ENCODE peak calls at places on chromosomes 5 and 9, in nine cellular contexts. E, F, X, D, B, L, H, T and Z are unnamed samples.

GRCh38 chr9:127493592-127494303 is 42.4 kb downstream of the LRSAM1 start:
- DNase-seq in F (no peak), B (no peak), T (peak; percentile 48), L (no peak), H (no peak), D (no peak), E (no peak), X (no peak), Z (no peak)

GRCh38 chr5:152622628-152623027 is 217.5 kb upstream of the NMUR2 start:
- DNase-seq in T (no peak), B (no peak), D (no peak), H (no peak), E (no peak), F (no peak), L (no peak), X (no peak), Z (peak; percentile 22)

GRCh38 chr9:114953016-114953415 is 22.6 kb upstream of the TNFSF8 start:
- DNase-seq in X (no peak), F (no peak), E (no peak), D (no peak), H (no peak), T (no peak), B (no peak), L (no peak), Z (no peak)

GRCh38 chr5:100828071-100828689 is 74.9 kb downstream of the ST8SIA4 start:
- DNase-seq in B (no peak), H (no peak), D (no peak), E (peak; percentile 18), X (no peak), F (no peak), L (no peak), T (no peak), Z (no peak)

GRCh38 chr9:76521906-76522305 is 62.9 kb downstream of the GCNT1 start:
- DNase-seq in F (no peak), H (no peak), X (no peak), D (no peak), T (no peak), B (no peak), E (no peak), L (no peak), Z (no peak)

GRCh38 chr5:142072488-142072887 is 36.1 kb upstream of the NDFIP1 start:
- DNase-seq in F (no peak), L (no peak), B (no peak), H (no peak), X (no peak), E (no peak), D (no peak), T (no peak), Z (no peak)

GRCh38 chr9:130522233-130522808 is 57.1 kb upstream of the FUBP3 start:
- DNase-seq in B (no peak), D (no peak), T (no peak), H (no peak), X (no peak), F (peak; percentile 25), E (no peak), L (no peak), Z (no peak)

GRCh38 chr5:80990527-80990926 is 30.4 kb downstream of the RASGRF2 start:
- DNase-seq in E (no peak), X (no peak), F (no peak), D (peak; percentile 54), L (no peak), T (no peak), B (no peak), H (no peak), Z (no peak)

GRCh38 chr9:4501147-4501507 is 10.9 kb downstream of the SLC1A1 start:
- DNase-seq in B (no peak), X (no peak), E (no peak), H (no peak), T (no peak), L (no peak), D (no peak), F (no peak), Z (no peak)
- TF ChIP-seq CTCF in B (no peak), X (no peak), E (no peak), H (no peak), T (no peak), L (no peak), D (no peak), F (no peak), Z (no peak)

GRCh38 chr5:107543868-107544267 is 126.9 kb downstream of the EFNA5 start:
- DNase-seq in D (no peak), X (no peak), E (no peak), H (no peak), L (no peak), F (no peak), B (no peak), T (no peak), Z (no peak)

GRCh38 chr5:107542428-107542827 is 128.3 kb downstream of the EFNA5 start:
- DNase-seq in X (peak; percentile 69), E (peak; percentile 92), F (peak; percentile 97), L (peak; percentile 41), D (peak; percentile 96), T (peak; percentile 92), B (no peak), H (peak; percentile 98), Z (peak; percentile 96)

GRCh38 chr5:107541400-107541799 is 129.3 kb downstream of the EFNA5 start:
- DNase-seq in D (no peak), B (peak; percentile 48), L (no peak), E (no peak), H (no peak), X (no peak), F (no peak), T (no peak), Z (no peak)

GRCh38 chr5:107544476-107544875 is 126.3 kb downstream of the EFNA5 start:
- DNase-seq in T (no peak), L (no peak), X (no peak), D (no peak), E (no peak), F (no peak), H (no peak), B (no peak), Z (no peak)

GRCh38 chr5:107542831-107543231 is 127.9 kb downstream of the EFNA5 start:
- DNase-seq in E (peak; percentile 70), B (no peak), L (no peak), T (peak; percentile 81), D (peak; percentile 68), F (peak; percentile 85), X (peak; percentile 71), H (peak; percentile 95), Z (no peak)
- H3K4me3 ChIP-seq in E (no peak overlapping the region), B (no peak overlapping the region), L (no peak overlapping the region), T (peak overlapping the region; percentile 4), D (peak overlapping the region; percentile 47), F (no peak overlapping the region), X (no peak overlapping the region), H (peak overlapping the region; percentile 21), Z (no peak overlapping the region)

DNA sequence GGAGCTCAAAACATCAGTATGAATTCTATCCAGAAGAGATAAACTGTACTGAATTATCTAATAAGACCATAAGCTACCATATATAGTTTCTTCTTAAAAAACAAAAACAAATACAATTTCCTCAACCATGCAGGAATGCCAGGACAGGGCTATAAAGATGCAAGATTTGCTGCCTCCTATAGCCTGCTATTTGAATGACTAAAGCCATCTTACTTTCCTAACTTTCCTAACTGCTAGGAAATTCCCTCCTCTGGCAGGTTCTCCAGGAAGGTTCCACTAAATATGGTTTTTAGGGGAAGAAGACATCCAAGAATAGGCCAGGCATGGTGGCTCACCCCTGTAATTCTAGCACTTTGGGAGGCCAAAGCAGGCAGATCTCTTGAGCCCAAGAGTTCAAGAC is 15.1 kb downstream of the KIF27 start:
- DNase-seq in T (no peak), E (no peak), H (no peak), X (no peak), F (peak; percentile 12), D (peak; percentile 6), B (no peak), L (no peak), Z (no peak)
- TF ChIP-seq CTCF in T (no peak), E (peak; percentile 5), H (peak; percentile 6), X (no peak), F (peak; percentile 13), D (peak; percentile 18), B (no peak), L (no peak), Z (no peak)

DNA sequence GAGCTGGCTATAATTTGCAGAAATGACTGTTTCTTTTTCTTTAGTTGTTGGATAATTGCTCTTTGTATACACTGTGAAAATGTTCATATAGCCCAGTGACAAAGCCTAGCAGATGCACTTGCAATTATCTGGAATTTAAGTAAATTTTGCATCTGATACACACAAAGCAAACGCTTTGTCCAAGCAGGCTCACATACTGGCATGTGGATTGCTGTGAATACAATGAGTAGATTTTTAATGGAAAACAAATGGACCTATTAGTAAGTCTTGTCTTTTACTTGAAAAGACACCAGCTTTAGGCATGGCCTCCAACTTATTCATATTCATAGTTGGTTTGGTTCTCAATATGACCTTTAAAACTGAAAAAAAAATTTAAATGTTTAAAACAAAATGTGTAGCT is 1299.9 kb upstream of the WWC1 start:
- DNase-seq in X (no peak), L (no peak), F (no peak), D (no peak), E (no peak), T (no peak), B (no peak), H (no peak), Z (no peak)
- H3K4me3 ChIP-seq in X (no peak overlapping the region), L (no peak overlapping the region), F (no peak overlapping the region), D (no peak overlapping the region), E (no peak overlapping the region), T (no peak overlapping the region), B (no peak overlapping the region), H (no peak overlapping the region), Z (no peak overlapping the region)

GRCh38 chr5:174325441-174325840 is 279.9 kb downstream of the NSG2 start:
- DNase-seq in F (no peak), D (no peak), B (no peak), L (no peak), H (no peak), E (no peak), T (no peak), X (no peak), Z (no peak)

GRCh38 chr5:174326372-174326771 is 280.9 kb downstream of the NSG2 start:
- DNase-seq in H (no peak), X (no peak), B (no peak), E (no peak), D (no peak), F (no peak), L (no peak), T (no peak), Z (no peak)

GRCh38 chr5:174325961-174326360 is 280.5 kb downstream of the NSG2 start:
- DNase-seq in F (no peak), H (no peak), D (no peak), X (no peak), B (no peak), L (no peak), T (no peak), E (no peak), Z (no peak)

GRCh38 chr5:174324680-174325079 is 279.2 kb downstream of the NSG2 start:
- DNase-seq in E (no peak), B (no peak), L (no peak), H (peak; percentile 24), D (peak; percentile 80), T (no peak), X (no peak), F (peak; percentile 28), Z (no peak)

DNA sequence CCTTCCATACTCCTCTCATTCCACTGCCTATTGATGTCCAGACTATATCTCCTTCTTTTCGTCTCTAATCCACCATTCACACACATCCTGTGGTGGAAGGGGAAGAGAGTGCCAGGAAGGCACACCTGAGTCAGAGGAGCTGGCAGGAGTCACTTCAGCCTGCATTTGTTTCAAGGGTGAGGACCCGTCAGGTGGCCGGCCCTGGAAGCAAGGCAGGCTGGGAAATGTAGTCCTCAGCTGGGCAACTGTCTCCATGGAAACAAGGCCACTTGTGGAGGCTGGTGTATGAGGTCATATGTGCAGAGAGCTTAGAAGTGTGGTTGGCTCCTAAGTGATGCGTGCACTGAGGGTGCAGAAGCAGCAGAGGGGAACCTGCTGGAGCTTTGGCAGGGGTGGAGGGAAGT is 278.4 kb downstream of the NSG2 start:
- DNase-seq in T (peak; percentile 48), F (peak; percentile 42), H (peak; percentile 45), D (peak; percentile 78), E (peak; percentile 17), L (no peak), X (no peak), B (peak; percentile 61), Z (no peak)
- TF ChIP-seq CTCF in T (no peak), F (no peak), H (no peak), D (no peak), E (no peak), L (no peak), X (no peak), B (no peak), Z (no peak)